ENCODE peak calls at places on chromosomes 6 and 20, in seven cellular contexts. X is H9, U is mesenchymal stem cell, A is H1, S is IMR-90, E is trophoblast cell, C is neuronal stem cell. G is an unnamed sample.

GRCh38 chr6:85677243-85677956 is 34.7 kb upstream of the SYNCRIP start:
- DNase-seq in X (no peak), U (peak; percentile 79), A (no peak), S (no peak), E (no peak), C (no peak), G (no peak)

GRCh38 chr6:170368544-170368943 is 62.0 kb downstream of the FAM120B start:
- DNase-seq in X (no peak), U (no peak), A (no peak), S (no peak), E (no peak), C (no peak), G (no peak)

GRCh38 chr20:38700146-38700545 is 24.1 kb upstream of the SLC32A1 start:
- DNase-seq in X (peak; percentile 52), U (no peak), A (no peak), S (no peak), E (no peak), C (no peak), G (no peak)

GRCh38 chr6:7073810-7074525 is 33.8 kb upstream of the RREB1 start:
- DNase-seq in X (no peak), U (no peak), A (no peak), S (no peak), E (peak; percentile 11), C (no peak), G (no peak)

GRCh38 chr20:35093245-35093884 is 758 bp upstream of the TRPC4AP start:
- DNase-seq in X (no peak), U (peak; percentile 85), A (no peak), S (peak; percentile 82), E (no peak), C (no peak), G (no peak)

GRCh38 chr20:42703744-42704143 is 486.0 kb downstream of the PTPRT start:
- DNase-seq in X (no peak), U (no peak), A (no peak), S (no peak), E (no peak), C (no peak), G (no peak)

GRCh38 chr20:41131594-41132387 is 5.6 kb upstream of the PLCG1 start:
- DNase-seq in X (no peak), U (no peak), A (no peak), S (no peak), E (no peak), C (no peak), G (no peak)

GRCh38 chr6:15444881-15445280 is 199.0 kb downstream of the JARID2 start:
- DNase-seq in X (no peak), U (peak; percentile 19), A (no peak), S (no peak), E (no peak), C (no peak), G (peak; percentile 58)

GRCh38 chr20:51562334-51563140 is 20.0 kb upstream of the NFATC2 start:
- DNase-seq in X (peak; percentile 67), U (peak; percentile 98), A (no peak), S (peak; percentile 95), E (peak; percentile 78), C (peak; percentile 76), G (peak; percentile 91)

GRCh38 chr20:36252511-36252910 is 16.2 kb downstream of the AAR2 start:
- DNase-seq in X (no peak), U (no peak), A (no peak), S (no peak), E (no peak), C (no peak), G (no peak)

GRCh38 chr20:35196313-35196712 is 24.4 kb downstream of the PROCR start:
- DNase-seq in X (no peak), U (no peak), A (no peak), S (no peak), E (no peak), C (no peak), G (no peak)

GRCh38 chr20:22680031-22680740 is 95.8 kb upstream of the FOXA2 start:
- DNase-seq in X (no peak), U (no peak), A (no peak), S (no peak), E (no peak), C (no peak), G (no peak)

GRCh38 chr6:88573971-88574370 is 389.4 kb downstream of the RNGTT start:
- DNase-seq in X (no peak), U (no peak), A (no peak), S (no peak), E (no peak), C (peak; percentile 74), G (no peak)

GRCh38 chr6:20719980-20720379 is 185.7 kb downstream of the CDKAL1 start:
- DNase-seq in X (no peak), U (no peak), A (no peak), S (no peak), E (no peak), C (no peak), G (peak; percentile 7)

GRCh38 chr6:37516920-37517405 is 17.3 kb upstream of the CCDC167 start:
- DNase-seq in X (no peak), U (no peak), A (no peak), S (no peak), E (no peak), C (no peak), G (no peak)

GRCh38 chr20:45300961-45301360 is 5.7 kb upstream of the RBPJL start:
- DNase-seq in X (peak; percentile 90), U (peak; percentile 50), A (no peak), S (peak; percentile 19), E (no peak), C (no peak), G (peak; percentile 95)

GRCh38 chr6:78861509-78861908 is 5.8 kb upstream of the IRAK1BP1 start:
- DNase-seq in X (no peak), U (no peak), A (no peak), S (no peak), E (no peak), C (no peak), G (no peak)

GRCh38 chr6:118786696-118787453 is 107.1 kb upstream of the ASF1A start:
- DNase-seq in X (no peak), U (no peak), A (no peak), S (no peak), E (no peak), C (no peak), G (peak; percentile 92)

GRCh38 chr6:3252861-3253596 is 5.7 kb upstream of the PSMG4 start:
- DNase-seq in X (no peak), U (no peak), A (no peak), S (no peak), E (no peak), C (no peak), G (no peak)

GRCh38 chr20:58102744-58103516 is 125.5 kb downstream of the ANKRD60 start:
- DNase-seq in X (no peak), U (no peak), A (no peak), S (no peak), E (no peak), C (no peak), G (no peak)

GRCh38 chr20:58017237-58017969 is 211.1 kb downstream of the ANKRD60 start:
- DNase-seq in X (peak; percentile 19), U (no peak), A (no peak), S (peak; percentile 1), E (peak; percentile 78), C (no peak), G (no peak)

GRCh38 chr6:7640607-7641577 is 50.9 kb downstream of the SNRNP48 start:
- DNase-seq in X (no peak), U (peak; percentile 75), A (no peak), S (peak; percentile 87), E (peak; percentile 46), C (no peak), G (peak; percentile 8)

GRCh38 chr20:44092551-44093248 is 94.3 kb downstream of the JPH2 start:
- DNase-seq in X (peak; percentile 41), U (peak; percentile 53), A (no peak), S (peak; percentile 49), E (no peak), C (peak; percentile 27), G (peak; percentile 55)

GRCh38 chr6:155818698-155819097 is 363.1 kb upstream of the NOX3 start:
- DNase-seq in X (no peak), U (no peak), A (no peak), S (no peak), E (no peak), C (no peak), G (no peak)
- H2BK120ac ChIP-seq in X (no peak overlapping the region), U (no peak overlapping the region), A (no peak overlapping the region), S (no peak overlapping the region), E (no peak overlapping the region), C (no peak overlapping the region), G (no peak overlapping the region)

GRCh38 chr20:19071902-19072498 is 140.4 kb upstream of the SLC24A3 start:
- DNase-seq in X (no peak), U (no peak), A (no peak), S (no peak), E (no peak), C (no peak), G (no peak)

GRCh38 chr20:19070036-19070435 is 142.4 kb upstream of the SLC24A3 start:
- DNase-seq in X (no peak), U (no peak), A (no peak), S (no peak), E (no peak), C (no peak), G (no peak)

GRCh38 chr20:19072988-19073387 is 139.5 kb upstream of the SLC24A3 start:
- DNase-seq in X (no peak), U (no peak), A (no peak), S (no peak), E (no peak), C (no peak), G (no peak)

GRCh38 chr20:19070681-19071441 is 141.6 kb upstream of the SLC24A3 start:
- DNase-seq in X (no peak), U (no peak), A (no peak), S (no peak), E (no peak), C (no peak), G (no peak)

DNA sequence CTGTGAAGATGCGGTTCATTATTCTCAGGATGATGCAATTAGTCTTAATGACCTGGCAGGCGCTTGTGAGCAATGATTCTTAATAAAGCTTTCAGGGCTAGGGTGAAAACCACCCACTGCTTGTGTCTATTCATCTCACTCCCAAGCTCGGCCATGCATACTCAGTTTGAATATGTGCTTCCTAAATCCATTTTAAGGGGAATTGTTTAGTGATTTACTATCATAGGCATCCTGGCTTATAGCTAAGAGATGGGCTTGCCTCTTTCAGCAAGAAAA is 141.1 kb upstream of the SLC24A3 start:
- DNase-seq in X (no peak), U (no peak), A (no peak), S (no peak), E (no peak), C (no peak), G (no peak)
- H2BK120ac ChIP-seq in X (no peak overlapping the region), U (no peak overlapping the region), A (no peak overlapping the region), S (no peak overlapping the region), E (no peak overlapping the region), C (no peak overlapping the region), G (no peak overlapping the region)

DNA sequence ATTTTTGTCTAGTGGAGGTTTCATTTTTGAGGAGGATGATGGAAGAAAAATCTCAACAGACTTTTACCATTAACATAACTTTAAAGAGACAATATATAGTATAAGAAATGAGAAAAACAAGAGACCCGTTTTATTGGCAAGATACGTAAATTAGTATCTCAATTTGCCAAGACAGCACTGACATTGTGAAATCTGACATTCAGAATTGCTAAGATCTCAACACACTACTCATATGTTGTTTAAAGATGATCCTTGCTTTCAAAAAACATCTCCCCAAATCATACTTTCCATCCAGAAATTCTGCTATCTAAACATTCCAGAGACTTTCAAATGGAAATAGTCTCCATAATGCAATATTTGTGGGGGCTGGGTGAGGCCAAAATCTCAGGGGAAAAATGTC is 220.9 kb upstream of the CEP162 start:
- DNase-seq in X (no peak), U (no peak), A (no peak), S (no peak), E (no peak), C (no peak), G (no peak)
- H2BK120ac ChIP-seq in X (no peak overlapping the region), U (no peak overlapping the region), A (no peak overlapping the region), S (no peak overlapping the region), E (no peak overlapping the region), C (no peak overlapping the region), G (no peak overlapping the region)

GRCh38 chr6:35794536-35795452 is 2.3 kb downstream of the CLPS start:
- DNase-seq in X (no peak), U (no peak), A (no peak), S (no peak), E (no peak), C (no peak), G (no peak)
- H2BK120ac ChIP-seq in X (no peak overlapping the region), U (no peak overlapping the region), A (no peak overlapping the region), S (no peak overlapping the region), E (no peak overlapping the region), C (no peak overlapping the region), G (no peak overlapping the region)